ENCODE peak calls at places on chromosomes 4 and X, in ten cellular contexts. X is stimulated activated CD8-positive, alpha-beta memory T cell treated with anti-CD3 and anti-CD28 coated beads, Interleukin-7, amount 100 ng/mL, for 24 hours; A is mesendoderm; R is non-pigmented ciliary epithelial cell; V is GM03348; I is suprapubic skin; L is endodermal cell; E is activated CD4-positive, alpha-beta T cell treated with anti-CD3 and anti-CD28 coated beads for 36 hours; U is stimulated activated CD4-positive, alpha-beta T cell treated with anti-CD3 and anti-CD28 coated beads, Interleukin-1b, Interleukin-23, amount 100 ng/mL, for 24 hours; Q is kidney epithelial cell. S is an unnamed sample.

GRCh38 chr4:4402966-4403365 is 16.1 kb downstream of the NSG1 start:
- DNase-seq in X (no peak), A (no peak), R (no peak), V (no peak), I (no peak), L (no peak), E (no peak), U (no peak), Q (no peak), S (no peak)

GRCh38 chr4:169311643-169312365 is 41.0 kb upstream of the SH3RF1 start:
- DNase-seq in X (no peak), A (peak; percentile 90), R (no peak), V (peak; percentile 54), I (no peak), L (peak; percentile 83), E (peak; percentile 10), U (no peak), Q (peak; percentile 18), S (no peak)

GRCh38 chr4:158010346-158010745 is 162.5 kb downstream of the GASK1B start:
- DNase-seq in X (no peak), A (no peak), R (no peak), V (no peak), I (no peak), L (no peak), E (no peak), U (no peak), Q (no peak), S (no peak)

GRCh38 chr4:177638871-177639270 is 196.6 kb upstream of the AGA start:
- DNase-seq in X (no peak), A (peak; percentile 5), R (no peak), V (no peak), I (no peak), L (peak; percentile 47), E (no peak), U (no peak), Q (no peak), S (no peak)

GRCh38 chr4:154911608-154912098 is 130.6 kb downstream of the RBM46 start:
- DNase-seq in X (no peak), A (no peak), R (no peak), V (no peak), I (no peak), L (no peak), E (no peak), U (no peak), Q (no peak), S (no peak)

GRCh38 chr4:133000012-133000411 is 149.1 kb upstream of the PCDH10 start:
- DNase-seq in X (no peak), A (peak; percentile 14), R (peak; percentile 41), V (no peak), I (no peak), L (no peak), E (no peak), U (no peak), Q (no peak), S (no peak)

GRCh38 chr4:17058506-17058905 is 160.1 kb upstream of the LDB2 start:
- DNase-seq in X (no peak), A (no peak), R (no peak), V (peak; percentile 63), I (no peak), L (no peak), E (no peak), U (no peak), Q (no peak), S (no peak)

GRCh38 chr4:144564358-144564757 is 81.6 kb upstream of the HHIP start:
- DNase-seq in X (no peak), A (no peak), R (no peak), V (no peak), I (no peak), L (no peak), E (no peak), U (no peak), Q (no peak), S (no peak)

GRCh38 chrX:63275127-63275526 is 76.0 kb downstream of the SPIN4 start:
- DNase-seq in X (no peak), A (peak; percentile 34), R (no peak), V (peak; percentile 41), I (no peak), L (peak; percentile 80), E (peak; percentile 40), U (no peak), Q (no peak), S (no peak)

GRCh38 chr4:52949336-52949735 is 87.2 kb downstream of the RASL11B start:
- DNase-seq in X (no peak), A (no peak), R (no peak), V (no peak), I (no peak), L (no peak), E (no peak), U (no peak), Q (no peak), S (no peak)

GRCh38 chr4:17447675-17448298 is 64.1 kb downstream of the QDPR start:
- DNase-seq in X (no peak), A (peak; percentile 83), R (peak; percentile 43), V (peak; percentile 79), I (no peak), L (peak; percentile 84), E (peak; percentile 67), U (peak; percentile 35), Q (peak; percentile 23), S (no peak)

GRCh38 chr4:22730049-22730448 is 37.3 kb downstream of the GBA3 start:
- DNase-seq in X (no peak), A (no peak), R (no peak), V (no peak), I (no peak), L (no peak), E (no peak), U (no peak), Q (no peak), S (no peak)

GRCh38 chrX:118455013-118455412 is 40.6 kb upstream of the DOCK11 start:
- DNase-seq in X (no peak), A (peak; percentile 25), R (no peak), V (no peak), I (no peak), L (no peak), E (no peak), U (no peak), Q (no peak), S (no peak)

GRCh38 chr4:108611360-108611759 is 9.0 kb upstream of the RPL34 start:
- DNase-seq in X (no peak), A (no peak), R (no peak), V (peak; percentile 51), I (no peak), L (no peak), E (no peak), U (no peak), Q (no peak), S (no peak)

GRCh38 chrX:71870337-71871098 is 40.1 kb upstream of the NHSL2 start:
- DNase-seq in X (no peak), A (peak; percentile 80), R (no peak), V (no peak), I (no peak), L (peak; percentile 89), E (peak; percentile 20), U (no peak), Q (no peak), S (no peak)

GRCh38 chr4:4406455-4407298 is 19.8 kb downstream of the NSG1 start:
- DNase-seq in X (no peak), A (no peak), R (no peak), V (no peak), I (no peak), L (no peak), E (no peak), U (no peak), Q (no peak), S (no peak)

GRCh38 chrX:129877401-129877800 is 28.6 kb upstream of the UTP14A start:
- DNase-seq in X (no peak), A (no peak), R (no peak), V (no peak), I (no peak), L (no peak), E (no peak), U (no peak), Q (no peak), S (no peak)

GRCh38 chrX:149830192-149830873 is 48.6 kb downstream of the MAGEA9 start:
- DNase-seq in X (no peak), A (peak; percentile 92), R (no peak), V (peak; percentile 33), I (no peak), L (peak; percentile 88), E (peak; percentile 38), U (no peak), Q (no peak), S (no peak)

GRCh38 chr4:113355550-113356371 is 306.3 kb downstream of the ANK2 start:
- DNase-seq in X (peak; percentile 37), A (peak; percentile 56), R (peak; percentile 78), V (peak; percentile 83), I (no peak), L (peak; percentile 46), E (peak; percentile 88), U (no peak), Q (peak; percentile 23), S (no peak)

GRCh38 chrX:111411591-111412371 is at the start of gene DCX:
- DNase-seq in X (no peak), A (peak; percentile 42), R (no peak), V (no peak), I (no peak), L (peak; percentile 61), E (no peak), U (no peak), Q (no peak), S (no peak)

GRCh38 chrX:152601848-152602616 is 35.7 kb upstream of the GABRQ start:
- DNase-seq in X (no peak), A (peak; percentile 56), R (peak; percentile 1), V (no peak), I (no peak), L (peak; percentile 72), E (peak; percentile 32), U (no peak), Q (no peak), S (peak; percentile 16)

GRCh38 chr4:182862921-182863320 is 54.3 kb downstream of the DCTD start:
- DNase-seq in X (no peak), A (no peak), R (no peak), V (no peak), I (no peak), L (peak; percentile 64), E (no peak), U (no peak), Q (no peak), S (no peak)

GRCh38 chrX:108167211-108167872 is 75.8 kb downstream of the ATG4A start:
- DNase-seq in X (no peak), A (no peak), R (no peak), V (peak; percentile 8), I (no peak), L (no peak), E (peak; percentile 12), U (no peak), Q (no peak), S (no peak)

GRCh38 chr4:2321279-2322196 is 59.6 kb upstream of the MXD4 start:
- DNase-seq in X (no peak), A (no peak), R (no peak), V (no peak), I (no peak), L (peak; percentile 47), E (no peak), U (no peak), Q (no peak), S (no peak)

GRCh38 chr4:176498857-176499256 is 179.1 kb downstream of the SPCS3 start:
- DNase-seq in X (no peak), A (no peak), R (no peak), V (peak; percentile 8), I (no peak), L (no peak), E (no peak), U (no peak), Q (no peak), S (no peak)

GRCh38 chr4:126807132-126807531 is 825.6 kb upstream of the INTU start:
- DNase-seq in X (no peak), A (peak; percentile 56), R (no peak), V (peak; percentile 2), I (no peak), L (peak; percentile 36), E (no peak), U (no peak), Q (no peak), S (no peak)

GRCh38 chr4:38565271-38566199 is 98.5 kb upstream of the KLF3 start:
- DNase-seq in X (no peak), A (no peak), R (no peak), V (peak; percentile 64), I (peak; percentile 62), L (no peak), E (no peak), U (no peak), Q (no peak), S (no peak)

GRCh38 chr4:182126567-182126966 is 116.6 kb upstream of the TENM3 start:
- DNase-seq in X (no peak), A (no peak), R (no peak), V (no peak), I (no peak), L (no peak), E (no peak), U (no peak), Q (no peak), S (no peak)

S was measured in dorsolateral prefrontal cortex.